ENCODE peak calls at places on chromosomes 3 and 15, in five cellular contexts. F is sigmoid colon, C is transverse colon, J is esophagus muscularis mucosa, S is A549. A is an unnamed sample. For H3K4me1, the result is how much of the 10 kb centered on the place peaks cover.

GRCh38 chr15:83250766-83251165 is 33.7 kb downstream of the BNC1 start:
- DNase-seq in F (no peak), C (no peak), J (no peak), S (no peak), A (no peak)

GRCh38 chr3:193872265-193872753 is 263.6 kb upstream of the HES1 start:
- DNase-seq in F (no peak), C (peak), J (no peak), S (peak), A (peak)

GRCh38 chr3:55416381-55416821 is 70.7 kb downstream of the WNT5A start:
- DNase-seq in F (no peak), C (no peak), J (no peak), S (no peak), A (no peak)

GRCh38 chr3:190601597-190601996 is 87.7 kb downstream of the IL1RAP start:
- DNase-seq in F (no peak), C (no peak), J (no peak), S (no peak), A (no peak)

GRCh38 chr3:133488785-133489367 is 84.6 kb upstream of the CDV3 start:
- DNase-seq in F (no peak), C (no peak), J (peak), S (no peak), A (no peak)

GRCh38 chr15:92082217-92082843 is 228.8 kb downstream of the SLCO3A1 start:
- DNase-seq in F (peak), C (peak), J (no peak), S (peak), A (no peak)

GRCh38 chr15:31328425-31328998 is 1.9 kb downstream of the KLF13 start:
- DNase-seq in F (no peak), C (no peak), J (no peak), S (peak), A (peak)

GRCh38 chr3:18382760-18383369 is 42.3 kb downstream of the SATB1 start:
- DNase-seq in F (no peak), C (no peak), J (no peak), S (no peak), A (no peak)

GRCh38 chr3:47804571-47804970 is 1.6 kb downstream of the DHX30 start:
- DNase-seq in F (no peak), C (no peak), J (no peak), S (no peak), A (no peak)

GRCh38 chr15:44033894-44034293 is 161.2 kb downstream of the FRMD5 start:
- DNase-seq in F (no peak), C (no peak), J (no peak), S (no peak), A (no peak)

GRCh38 chr15:62445244-62445643 is 280.2 kb upstream of the C2CD4B start:
- DNase-seq in F (no peak), C (no peak), J (no peak), S (no peak), A (no peak)

GRCh38 chr3:129892486-129892856 is 1.0 kb downstream of the TMCC1 start:
- DNase-seq in F (no peak), C (no peak), J (no peak), S (no peak), A (peak)

GRCh38 chr3:172869356-172869755 is 118.8 kb downstream of the ECT2 start:
- DNase-seq in F (no peak), C (peak), J (no peak), S (no peak), A (no peak)

GRCh38 chr3:122700193-122700592 is 19.6 kb downstream of the PARP14 start:
- DNase-seq in F (no peak), C (no peak), J (no peak), S (no peak), A (no peak)

GRCh38 chr3:195768831-195769303 is 42.9 kb downstream of the MUC4 start:
- DNase-seq in F (no peak), C (no peak), J (no peak), S (no peak), A (no peak)

GRCh38 chr3:124315215-124316033 is 323.5 kb upstream of the ROPN1 start:
- DNase-seq in F (no peak), C (no peak), J (peak), S (peak), A (no peak)

GRCh38 chr15:74430510-74430951 is 3.2 kb downstream of the SEMA7A start:
- DNase-seq in F (no peak), C (no peak), J (no peak), S (no peak), A (no peak)

GRCh38 chr15:63189955-63190691 is 717 bp downstream of the RAB8B start:
- DNase-seq in F (no peak), C (no peak), J (no peak), S (no peak), A (no peak)

GRCh38 chr15:50945725-50946124 is 37.2 kb downstream of the AP4E1 start:
- DNase-seq in F (no peak), C (no peak), J (no peak), S (no peak), A (no peak)

GRCh38 chr3:48708481-48708889 is 8.5 kb downstream of the IP6K2 start:
- DNase-seq in F (no peak), C (no peak), J (no peak), S (no peak), A (no peak)

GRCh38 chr3:123347205-123347604 is 101.7 kb downstream of the ADCY5 start:
- DNase-seq in F (peak), C (no peak), J (no peak), S (no peak), A (no peak)

GRCh38 chr15:96693990-96694517 is 363.6 kb downstream of the NR2F2 start:
- DNase-seq in F (no peak), C (no peak), J (no peak), S (no peak), A (no peak)

GRCh38 chr3:73746610-73747009 is 121.9 kb upstream of the PDZRN3 start:
- DNase-seq in F (no peak), C (no peak), J (no peak), S (no peak), A (no peak)
- TF ChIP-seq POLR2A in F (no peak), C (no peak), J (no peak), S (no peak), A (no peak)

GRCh38 chr15:94546838-94547237 is 315.5 kb downstream of the MCTP2 start:
- DNase-seq in F (no peak), C (no peak), J (no peak), S (no peak), A (no peak)
- H3K4me1 ChIP-seq in F (under half), C (under half), J (under half), S (under half), A (under half)

DNA sequence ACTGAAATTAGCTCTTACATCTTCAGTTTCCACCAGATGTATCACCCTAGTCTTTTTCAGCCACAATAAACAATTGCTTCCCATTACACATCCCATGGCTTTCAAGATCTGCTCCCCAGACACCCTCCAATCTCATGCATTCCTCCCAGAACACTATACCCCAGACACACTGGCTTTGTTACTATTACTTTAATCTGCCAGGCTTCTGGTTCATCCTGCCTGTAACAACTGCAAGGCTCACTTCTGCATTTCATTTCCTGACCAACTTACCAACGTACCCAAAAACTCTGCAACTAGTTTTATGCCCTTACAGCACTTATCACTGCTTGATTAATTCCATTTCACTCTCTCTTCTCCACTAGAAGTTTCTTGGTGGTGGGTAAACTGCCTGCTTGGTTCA is 2.9 kb downstream of the RPL22L1 start:
- DNase-seq in F (no peak), C (no peak), J (no peak), S (no peak), A (no peak)
- H3K27ac ChIP-seq in F (no peak), C (no peak), J (no peak), S (no peak), A (no peak)

DNA sequence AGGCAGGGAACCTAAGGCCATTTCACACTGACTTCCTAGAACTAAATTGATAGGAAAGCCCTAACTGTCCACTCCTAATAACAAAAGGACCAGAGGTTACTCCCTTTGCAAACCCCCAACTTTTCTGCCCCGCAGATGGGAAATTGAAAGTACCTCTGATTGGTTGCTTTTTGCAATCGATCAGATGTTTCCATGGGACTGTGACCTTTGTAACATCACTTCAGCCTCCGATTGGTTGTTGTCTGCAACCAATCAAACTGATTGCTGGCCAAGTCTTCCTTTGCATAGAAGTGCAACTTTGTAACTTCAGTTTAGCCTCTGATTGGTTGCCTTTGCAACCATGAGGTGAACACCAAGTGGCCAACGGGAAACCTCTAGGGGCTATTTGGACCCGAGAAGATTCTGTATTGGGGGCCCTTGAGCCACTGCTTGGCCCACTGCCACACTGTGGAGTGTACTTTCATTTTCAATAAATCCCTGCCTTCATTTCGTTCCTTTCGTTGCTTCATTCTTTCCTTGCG is 11.3 kb upstream of the KNL1 start:
- DNase-seq in F (no peak), C (no peak), J (no peak), S (peak), A (peak)
- TF ChIP-seq POLR2A in F (no peak), C (no peak), J (no peak), S (no peak), A (peak)

GRCh38 chr15:40928351-40928974 is 677 bp upstream of the DLL4 start:
- DNase-seq in F (no peak), C (peak), J (no peak), S (no peak), A (no peak)

GRCh38 chr15:40927497-40928346 is 1.4 kb upstream of the DLL4 start:
- DNase-seq in F (no peak), C (peak), J (no peak), S (no peak), A (no peak)

GRCh38 chr15:40929730-40930429 is 740 bp downstream of the DLL4 start:
- DNase-seq in F (no peak), C (peak), J (no peak), S (no peak), A (no peak)

GRCh38 chr15:40930430-40931299 is 1.5 kb downstream of the DLL4 start:
- DNase-seq in F (no peak), C (peak), J (no peak), S (no peak), A (no peak)

GRCh38 chr15:40928975-40929729 is at the start of gene DLL4:
- DNase-seq in F (no peak), C (peak), J (no peak), S (peak), A (no peak)
- H3K4me1 ChIP-seq in F (half or more), C (half or more), J (half or more), S (under half), A (under half)

DNA sequence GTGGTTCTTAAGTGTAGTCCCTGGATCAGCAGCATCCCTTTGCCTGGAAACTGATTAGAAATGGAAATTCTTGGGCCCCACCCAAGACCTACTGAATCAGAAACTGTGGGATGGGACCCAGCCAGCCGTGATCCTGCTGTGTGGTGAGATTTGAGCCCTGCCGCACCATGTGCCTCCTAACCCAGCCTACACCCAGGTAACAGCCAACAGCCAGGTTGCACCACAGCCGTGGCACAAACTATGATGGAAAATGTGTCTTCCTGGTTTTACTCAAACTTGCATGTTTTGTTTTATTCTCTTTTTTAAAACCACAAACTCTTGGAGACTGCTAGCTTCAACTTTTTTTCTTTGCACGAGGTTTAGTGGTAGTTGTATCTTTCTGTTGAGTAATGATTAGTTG is 2.6 kb downstream of the LIMD1 start:
- DNase-seq in F (no peak), C (peak), J (no peak), S (no peak), A (peak)
- H3K27ac ChIP-seq in F (peak), C (peak), J (peak), S (peak), A (peak)

GRCh38 chr3:53198256-53198977 is 37.4 kb downstream of the PRKCD start:
- DNase-seq in F (no peak), C (no peak), J (no peak), S (no peak), A (no peak)

GRCh38 chr3:53195602-53196574 is 34.9 kb downstream of the PRKCD start:
- DNase-seq in F (no peak), C (peak), J (no peak), S (peak), A (peak)

GRCh38 chr3:53195066-53195450 is 34.0 kb downstream of the PRKCD start:
- DNase-seq in F (no peak), C (no peak), J (no peak), S (no peak), A (no peak)

GRCh38 chr3:53198996-53199395 is 38.0 kb downstream of the PRKCD start:
- DNase-seq in F (no peak), C (no peak), J (no peak), S (no peak), A (no peak)

GRCh38 chr3:53196575-53197407 is 35.8 kb downstream of the PRKCD start:
- DNase-seq in F (no peak), C (peak), J (no peak), S (no peak), A (no peak)
- TF ChIP-seq POLR2A in F (no peak), C (no peak), J (no peak), S (no peak), A (no peak)

GRCh38 chr3:53168175-53168923 is 7.3 kb downstream of the PRKCD start:
- DNase-seq in F (no peak), C (no peak), J (no peak), S (no peak), A (no peak)
- H3K4me1 ChIP-seq in F (under half), C (under half), J (half or more), S (under half), A (under half)

DNA sequence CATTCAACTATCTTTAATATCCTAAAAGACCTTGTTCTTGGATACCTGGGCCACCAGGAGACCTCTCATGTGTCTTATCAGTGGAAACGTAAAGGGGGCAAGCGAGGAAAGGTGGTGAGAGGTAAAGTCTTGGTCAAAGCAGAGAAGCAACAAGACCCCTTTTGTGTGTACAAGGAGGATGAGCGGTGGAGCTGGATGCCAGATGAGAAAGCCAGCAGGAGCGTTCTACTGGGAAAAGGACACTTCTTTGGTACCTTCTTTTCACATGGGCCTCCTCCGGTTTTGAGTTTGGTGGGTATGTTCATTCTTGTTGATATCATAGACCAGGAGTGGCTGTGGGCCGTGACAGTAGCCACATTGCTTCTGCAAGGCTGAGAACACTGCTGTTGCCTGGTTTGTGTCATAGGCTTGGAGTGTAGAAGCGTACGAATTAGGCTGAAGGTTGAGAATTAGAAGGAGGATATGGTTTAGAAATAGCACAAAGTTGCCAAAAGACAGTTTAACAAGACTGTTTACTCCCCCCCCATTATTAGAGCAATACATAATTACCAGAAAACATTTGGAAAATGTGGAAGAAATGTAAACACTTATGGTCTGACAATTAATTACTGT is 46.8 kb upstream of the VILL start:
- DNase-seq in F (peak), C (no peak), J (peak), S (no peak), A (no peak)
- H3K27ac ChIP-seq in F (peak), C (peak), J (peak), S (no peak), A (peak)

GRCh38 chr15:90074916-90075315 is 27.4 kb downstream of the IDH2 start:
- DNase-seq in F (no peak), C (no peak), J (no peak), S (no peak), A (no peak)

GRCh38 chr15:90076716-90077115 is 25.6 kb downstream of the IDH2 start:
- DNase-seq in F (no peak), C (no peak), J (no peak), S (no peak), A (no peak)

GRCh38 chr15:90075420-90076289 is 26.6 kb downstream of the IDH2 start:
- DNase-seq in F (no peak), C (peak), J (no peak), S (no peak), A (no peak)

GRCh38 chr15:90072978-90073640 is 29.2 kb downstream of the IDH2 start:
- DNase-seq in F (no peak), C (no peak), J (no peak), S (no peak), A (no peak)

DNA sequence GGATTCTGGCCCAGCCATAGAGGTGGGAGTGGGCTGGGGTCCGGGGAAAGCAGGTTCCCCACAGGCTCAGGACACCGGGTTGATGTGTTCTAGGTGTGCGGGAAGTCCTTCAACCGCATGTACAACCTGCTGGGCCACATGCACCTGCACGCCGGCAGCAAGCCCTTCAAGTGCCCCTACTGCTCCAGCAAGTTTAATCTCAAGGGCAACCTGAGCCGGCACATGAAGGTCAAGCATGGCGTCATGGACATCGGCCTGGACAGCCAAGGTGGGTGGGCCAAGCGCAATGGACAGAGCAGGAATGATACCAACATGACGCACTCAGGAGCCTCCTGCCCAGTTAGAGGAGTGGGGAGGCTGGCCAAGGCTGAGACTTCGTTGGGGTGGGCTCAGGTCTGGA is 28.2 kb downstream of the IDH2 start:
- DNase-seq in F (no peak), C (no peak), J (no peak), S (no peak), A (no peak)
- TF ChIP-seq POLR2A in F (no peak), C (no peak), J (no peak), S (no peak), A (no peak)